ENCODE peak calls at places on chromosomes 16 and 17, in seven cellular contexts. M is thyroid gland, V is right lobe of liver, P is esophagus squamous epithelium, F is stomach, T is ovary, J is A549. C is an unnamed sample. For H3K4me1, the result is how much of the 10 kb centered on the place peaks cover.

GRCh38 chr17:694239-694638 is 20.4 kb downstream of the VPS53 start:
- DNase-seq in V (no peak), M (no peak), P (no peak), F (no peak), T (no peak), J (peak), C (no peak)

GRCh38 chr17:72646176-72646575 is 446.3 kb downstream of the SLC39A11 start:
- DNase-seq in V (no peak), J (no peak), P (no peak), F (no peak), M (no peak), T (no peak), C (no peak)

GRCh38 chr16:31179153-31179746 is 689 bp upstream of the FUS start:
- DNase-seq in T (no peak), M (no peak), V (no peak), P (no peak), J (no peak), F (no peak), C (no peak)

GRCh38 chr17:62807812-62808575 is at the start of gene MARCHF10:
- DNase-seq in F (peak), P (no peak), M (peak), V (no peak), T (no peak), J (no peak), C (peak)

GRCh38 chr16:56603589-56603988 is 4.8 kb upstream of the MT2A start:
- DNase-seq in T (no peak), J (peak), P (no peak), V (peak), F (peak), M (peak), C (peak)

GRCh38 chr17:4522661-4523060 is 24.0 kb downstream of the SPNS2 start:
- DNase-seq in J (no peak), T (no peak), F (no peak), V (no peak), P (no peak), M (no peak), C (no peak)

GRCh38 chr16:66515543-66516171 is 34.3 kb downstream of the TK2 start:
- DNase-seq in V (peak), F (no peak), P (no peak), J (peak), T (no peak), M (no peak), C (no peak)

GRCh38 chr16:84613408-84614071 is 4.3 kb downstream of the COTL1 start:
- DNase-seq in J (no peak), T (no peak), V (no peak), F (no peak), P (no peak), M (no peak), C (no peak)

GRCh38 chr16:14302399-14303181 is 231.5 kb downstream of the MRTFB start:
- DNase-seq in M (peak), J (no peak), F (no peak), P (no peak), V (peak), T (peak), C (peak)

GRCh38 chr16:16025214-16025968 is 76.0 kb downstream of the ABCC1 start:
- DNase-seq in P (no peak), M (no peak), J (peak), V (no peak), T (no peak), F (no peak), C (no peak)

GRCh38 chr17:81603846-81604610 is 32.9 kb downstream of the NPLOC4 start:
- DNase-seq in M (no peak), P (no peak), V (no peak), F (no peak), J (no peak), T (no peak), C (no peak)

GRCh38 chr17:29383687-29384086 is 6.5 kb upstream of the TAOK1 start:
- DNase-seq in T (no peak), F (no peak), V (no peak), P (no peak), M (no peak), J (no peak), C (no peak)

GRCh38 chr16:85584192-85584757 is 28.8 kb upstream of the GSE1 start:
- DNase-seq in V (no peak), M (no peak), T (no peak), J (no peak), P (no peak), F (no peak), C (no peak)

GRCh38 chr17:7046127-7046724 is 2.3 kb upstream of the SLC16A11 start:
- DNase-seq in F (peak), J (no peak), P (no peak), T (peak), M (peak), V (no peak), C (peak)

GRCh38 chr16:89443727-89444084 is 46.7 kb downstream of the ANKRD11 start:
- DNase-seq in J (no peak), F (peak), V (no peak), P (no peak), M (peak), T (no peak), C (peak)

GRCh38 chr16:71628810-71629209 is 2.8 kb downstream of the MARVELD3 start:
- DNase-seq in T (no peak), P (no peak), F (no peak), J (no peak), M (peak), V (no peak), C (peak)

GRCh38 chr17:15963670-15964110 is 18.8 kb downstream of the ADORA2B start:
- DNase-seq in V (no peak), M (no peak), T (no peak), F (no peak), J (no peak), P (no peak), C (no peak)

GRCh38 chr17:21171970-21172510 is 41.9 kb downstream of the TMEM11 start:
- DNase-seq in F (no peak), V (no peak), T (no peak), J (no peak), P (no peak), M (no peak), C (no peak)

GRCh38 chr17:66667491-66668030 is 167.4 kb upstream of the CACNG5 start:
- DNase-seq in M (no peak), F (no peak), V (no peak), P (no peak), T (no peak), J (no peak), C (no peak)

GRCh38 chr17:10247806-10248334 is 49.5 kb upstream of the GAS7 start:
- DNase-seq in P (no peak), T (no peak), V (no peak), J (no peak), M (no peak), F (no peak), C (peak)

GRCh38 chr16:85227924-85228462 is 115.7 kb upstream of the CIBAR2 start:
- DNase-seq in T (no peak), F (no peak), V (no peak), J (no peak), M (peak), P (no peak), C (no peak)

GRCh38 chr16:82699711-82700495 is 73.1 kb downstream of the CDH13 start:
- DNase-seq in M (peak), V (no peak), P (no peak), T (no peak), J (no peak), F (no peak), C (no peak)

GRCh38 chr17:57257911-57258885 is 1.9 kb downstream of the MSI2 start:
- DNase-seq in T (no peak), M (no peak), V (no peak), F (no peak), P (no peak), J (no peak), C (no peak)

GRCh38 chr16:58499615-58500328 is at the start of gene NDRG4:
- DNase-seq in J (peak), P (no peak), F (peak), M (no peak), T (no peak), V (no peak), C (peak)

GRCh38 chr16:87603684-87604571 is 1.6 kb downstream of the JPH3 start:
- DNase-seq in M (no peak), P (no peak), J (no peak), F (no peak), V (no peak), T (no peak), C (no peak)

GRCh38 chr16:46972971-46973456 is 460 bp downstream of the DNAJA2 start:
- DNase-seq in J (no peak), T (peak), F (peak), V (peak), M (peak), P (no peak), C (peak)

GRCh38 chr17:30296499-30297038 is 4.8 kb upstream of the BLMH start:
- DNase-seq in J (no peak), V (no peak), M (no peak), T (no peak), F (no peak), P (no peak), C (no peak)

GRCh38 chr17:80447790-80448189 is 28.6 kb downstream of the NPTX1 start:
- DNase-seq in V (no peak), J (no peak), P (no peak), T (no peak), M (no peak), F (no peak), C (no peak)

GRCh38 chr16:89722392-89723278 is 1.3 kb downstream of the ZNF276 start:
- DNase-seq in F (peak), P (peak), J (no peak), V (no peak), T (no peak), M (peak), C (peak)

GRCh38 chr16:24850289-24850931 is 4.6 kb downstream of the SLC5A11 start:
- DNase-seq in P (no peak), M (no peak), V (no peak), J (no peak), T (no peak), F (no peak), C (no peak)

GRCh38 chr17:73548620-73549311 is 95.5 kb downstream of the SDK2 start:
- DNase-seq in V (no peak), F (no peak), T (no peak), M (peak), P (no peak), J (no peak), C (no peak)

GRCh38 chr17:73586921-73587680 is 57.1 kb downstream of the SDK2 start:
- DNase-seq in P (no peak), J (peak), F (no peak), T (no peak), M (no peak), V (no peak), C (no peak)

GRCh38 chr16:22023505-22023904 is 15.6 kb downstream of the MOSMO start:
- DNase-seq in J (no peak), P (no peak), T (no peak), M (no peak), F (no peak), V (no peak), C (no peak)

GRCh38 chr17:48633266-48633816 is 7.2 kb upstream of the HOXB9 start:
- DNase-seq in V (no peak), P (no peak), M (no peak), F (no peak), T (no peak), J (no peak), C (no peak)

GRCh38 chr17:5413682-5414081 is 5.8 kb downstream of the NUP88 start:
- DNase-seq in J (no peak), T (no peak), M (no peak), F (no peak), P (no peak), V (no peak), C (no peak)

GRCh38 chr17:36105718-36106117 is 2.1 kb downstream of the CCL4 start:
- DNase-seq in V (no peak), F (no peak), M (no peak), J (no peak), P (no peak), T (no peak), C (no peak)

GRCh38 chr16:14307623-14308356 is 236.7 kb downstream of the MRTFB start:
- DNase-seq in V (peak), F (no peak), T (no peak), P (no peak), M (no peak), J (no peak), C (peak)

GRCh38 chr16:30609002-30609927 is 924 bp downstream of the ZNF689 start:
- DNase-seq in V (peak), F (peak), P (no peak), J (peak), T (peak), M (peak), C (peak)

GRCh38 chr16:3065069-3065741 is at the start of gene IL32:
- DNase-seq in V (peak), T (peak), M (peak), P (no peak), J (peak), F (peak), C (peak)
- TF ChIP-seq POLR2A in V (peak), T (no peak), M (no peak), P (peak), J (no peak), F (no peak), C (peak)

GRCh38 chr17:49968380-49969133 is 433 bp upstream of the DLX4 start:
- DNase-seq in P (no peak), T (peak), F (peak), V (no peak), M (peak), J (peak), C (peak)
- H3K27ac ChIP-seq in P (no peak), T (no peak), F (no peak), V (no peak), M (no peak), J (peak), C (no peak)

GRCh38 chr17:19284005-19284959 is 47.1 kb downstream of the EPN2 start:
- DNase-seq in T (no peak), J (no peak), F (no peak), V (no peak), P (no peak), M (no peak), C (no peak)
- H3K4me1 ChIP-seq in T (under half), J (under half), F (under half), V (under half), P (half or more), M (under half), C (under half)

DNA sequence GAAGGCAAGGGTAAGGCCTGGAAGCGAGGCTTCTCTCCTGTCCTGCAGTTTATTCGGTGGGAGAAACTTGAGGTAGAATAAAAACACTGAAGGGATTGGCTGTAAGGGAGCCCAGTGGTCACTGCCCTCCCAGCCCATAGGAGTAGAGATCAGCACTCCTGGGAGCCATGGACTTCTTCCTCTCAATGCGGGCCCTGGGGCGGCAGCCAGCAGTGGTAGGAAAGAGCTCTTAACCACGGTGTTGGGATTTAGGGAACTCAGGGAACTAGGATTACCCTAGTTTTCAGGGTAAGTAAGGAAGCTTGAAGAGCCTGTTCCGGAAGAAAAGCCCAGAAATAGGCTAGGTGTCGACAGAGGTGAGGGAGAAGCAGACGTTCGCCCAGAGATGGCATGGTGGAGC is 23.8 kb upstream of the NAGLU start:
- DNase-seq in F (no peak), P (no peak), V (no peak), T (no peak), M (no peak), J (no peak), C (no peak)
- TF ChIP-seq POLR2A in F (no peak), P (no peak), V (no peak), T (no peak), M (no peak), J (no peak), C (no peak)

GRCh38 chr16:528111-529011 is 849 bp downstream of the CAPN15 start:
- DNase-seq in F (peak), V (no peak), T (peak), M (peak), P (no peak), J (no peak), C (peak)

GRCh38 chr16:527015-527903 is at the start of gene CAPN15:
- DNase-seq in V (peak), J (peak), P (no peak), T (peak), F (peak), M (peak), C (peak)

GRCh38 chr16:531494-532125 is 4.1 kb downstream of the CAPN15 start:
- DNase-seq in M (no peak), T (no peak), P (no peak), V (no peak), F (no peak), J (no peak), C (no peak)

GRCh38 chr16:529012-529575 is 1.6 kb downstream of the CAPN15 start:
- DNase-seq in T (no peak), F (no peak), M (no peak), P (no peak), J (no peak), V (no peak), C (no peak)

DNA sequence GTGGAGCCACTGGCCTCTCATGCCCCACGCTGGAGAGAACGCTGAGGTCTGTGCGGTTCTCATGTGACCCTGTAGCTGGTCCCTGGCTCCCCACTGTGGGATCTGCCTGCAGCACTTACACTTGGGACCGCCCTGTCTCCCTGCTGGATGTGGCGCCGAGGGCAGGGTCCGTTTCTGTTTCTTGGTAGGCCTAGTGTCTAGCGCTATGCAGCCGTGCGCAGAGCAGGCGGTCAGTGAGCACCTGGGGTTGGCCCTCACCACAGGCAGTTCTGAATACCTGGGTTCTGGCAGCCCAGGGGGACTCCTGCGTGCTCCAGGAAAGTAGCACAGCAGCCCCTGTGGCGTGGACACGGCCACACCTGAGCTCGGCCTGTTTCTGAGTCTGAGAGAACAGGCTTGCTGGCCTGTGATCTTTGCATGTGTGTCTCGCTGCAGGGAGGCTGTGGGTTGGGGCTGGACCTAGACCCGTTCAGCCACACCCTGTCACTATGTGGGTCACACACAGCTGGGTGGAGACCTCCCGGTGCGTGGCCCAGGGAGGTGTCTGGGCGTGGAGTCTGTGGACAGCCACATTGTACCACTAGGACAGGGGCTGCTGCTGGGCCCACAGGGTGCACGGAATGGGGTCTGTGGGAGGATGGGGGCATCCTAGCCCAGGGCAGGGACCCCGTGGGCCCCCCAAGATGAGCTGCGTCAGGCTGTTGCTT is 2.8 kb downstream of the CAPN15 start:
- DNase-seq in J (no peak), T (no peak), F (no peak), M (no peak), P (no peak), V (no peak), C (peak)
- H3K27ac ChIP-seq in J (no peak), T (no peak), F (peak), M (no peak), P (no peak), V (no peak), C (no peak)

GRCh38 chr17:8151120-8151640 is 1.0 kb downstream of the PER1 start:
- DNase-seq in F (peak), M (peak), P (peak), T (peak), J (no peak), V (peak), C (peak)

GRCh38 chr17:8152112-8152775 is at the start of gene PER1:
- DNase-seq in P (peak), J (peak), T (peak), F (peak), M (peak), V (peak), C (peak)

GRCh38 chr17:8152981-8153549 is 861 bp upstream of the PER1 start:
- DNase-seq in V (no peak), P (no peak), T (peak), M (no peak), F (no peak), J (no peak), C (no peak)

GRCh38 chr17:8150194-8151119 is 1.7 kb downstream of the PER1 start:
- DNase-seq in P (no peak), V (no peak), F (no peak), T (peak), J (no peak), M (no peak), C (peak)

GRCh38 chr17:8151641-8152111 is 528 bp downstream of the PER1 start:
- DNase-seq in V (peak), T (peak), P (no peak), F (peak), M (peak), J (no peak), C (peak)
- H3K4me1 ChIP-seq in V (under half), T (under half), P (half or more), F (under half), M (under half), J (under half), C (half or more)

GRCh38 chr16:2088192-2088631 is 40.4 kb downstream of the TSC2 start:
- DNase-seq in J (no peak), F (no peak), V (no peak), P (no peak), M (no peak), T (no peak), C (no peak)
- TF ChIP-seq POLR2A in J (no peak), F (no peak), V (no peak), P (no peak), M (no peak), T (no peak), C (no peak)

C was measured in body of pancreas.